ENCODE peak calls at places on chromosomes 6 and 20, in eight cellular contexts. I is NB4, C is SW 1271, Q is NCI-H2171, Y is NCI-H2081, X is left ventricle myocardium superior, M is bronchial epithelial cell, R is AG04450. T is an unnamed sample.

GRCh38 chr6:156009656-156010055 is 554.0 kb upstream of the NOX3 start:
- DNase-seq in I (no peak), C (no peak), Q (no peak), Y (no peak), X (no peak), M (no peak), R (no peak), T (no peak)

GRCh38 chr6:159959976-159960384 is 8.9 kb upstream of the IGF2R start:
- DNase-seq in I (no peak), C (no peak), Q (no peak), Y (no peak), X (peak), M (no peak), R (no peak), T (no peak)

GRCh38 chr6:149934249-149935156 is 7.3 kb upstream of the ULBP2 start:
- DNase-seq in I (peak), C (peak), Q (peak), Y (peak), X (peak), M (peak), R (peak), T (peak)

GRCh38 chr20:24589845-24590192 is 120.4 kb downstream of the SYNDIG1 start:
- DNase-seq in I (no peak), C (no peak), Q (no peak), Y (no peak), X (no peak), M (no peak), R (no peak), T (no peak)

GRCh38 chr6:43967692-43968091 is 159.6 kb downstream of the MRPL14 start:
- DNase-seq in I (no peak), C (no peak), Q (no peak), Y (no peak), X (no peak), M (no peak), R (no peak), T (no peak)

GRCh38 chr6:110325197-110325596 is 33.0 kb downstream of the METTL24 start:
- DNase-seq in I (no peak), C (no peak), Q (peak), Y (peak), X (no peak), M (peak), R (peak), T (peak)

GRCh38 chr6:95690328-95690727 is 113.0 kb downstream of the MANEA start:
- DNase-seq in I (peak), C (no peak), Q (no peak), Y (no peak), X (no peak), M (no peak), R (no peak), T (no peak)

GRCh38 chr6:152054441-152054840 is 247.0 kb downstream of the ESR1 start:
- DNase-seq in I (no peak), C (no peak), Q (no peak), Y (no peak), X (no peak), M (peak), R (no peak), T (no peak)

GRCh38 chr6:129029778-129030177 is 146.8 kb downstream of the LAMA2 start:
- DNase-seq in I (peak), C (no peak), Q (no peak), Y (no peak), X (no peak), M (no peak), R (no peak), T (no peak)

GRCh38 chr6:143727035-143727434 is 49.3 kb downstream of the PHACTR2 start:
- DNase-seq in I (no peak), C (no peak), Q (no peak), Y (no peak), X (no peak), M (peak), R (no peak), T (no peak)

GRCh38 chr6:36505744-36506534 is 41.3 kb downstream of the STK38 start:
- DNase-seq in I (no peak), C (no peak), Q (no peak), Y (no peak), X (no peak), M (no peak), R (no peak), T (no peak)

GRCh38 chr20:58906894-58907293 is 54.4 kb downstream of the GNAS start:
- DNase-seq in I (peak), C (no peak), Q (no peak), Y (no peak), X (no peak), M (peak), R (no peak), T (no peak)

GRCh38 chr6:36608788-36609563 is 14.8 kb downstream of the SRSF3 start:
- DNase-seq in I (no peak), C (no peak), Q (no peak), Y (no peak), X (no peak), M (no peak), R (no peak), T (no peak)

GRCh38 chr6:13527669-13528051 is 40.3 kb upstream of the GFOD1 start:
- DNase-seq in I (no peak), C (no peak), Q (no peak), Y (no peak), X (no peak), M (no peak), R (no peak), T (no peak)

GRCh38 chr6:11424395-11425050 is 113.0 kb upstream of the TMEM170B start:
- DNase-seq in I (no peak), C (peak), Q (no peak), Y (no peak), X (no peak), M (peak), R (no peak), T (no peak)

GRCh38 chr20:3712279-3712873 is at the start of gene SIGLEC1:
- DNase-seq in I (peak), C (no peak), Q (no peak), Y (no peak), X (peak), M (no peak), R (no peak), T (no peak)

GRCh38 chr20:10579942-10580341 is 93.9 kb downstream of the JAG1 start:
- DNase-seq in I (no peak), C (no peak), Q (no peak), Y (no peak), X (no peak), M (peak), R (no peak), T (no peak)

GRCh38 chr6:129120856-129121255 is 237.9 kb downstream of the LAMA2 start:
- DNase-seq in I (no peak), C (no peak), Q (no peak), Y (no peak), X (no peak), M (no peak), R (no peak), T (peak)

GRCh38 chr6:165846123-165846966 is 183.3 kb upstream of the PDE10A start:
- DNase-seq in I (no peak), C (no peak), Q (no peak), Y (peak), X (peak), M (no peak), R (no peak), T (no peak)